ENCODE peak calls at places on chromosomes 13 and 19, in seven cellular contexts. E, D, W, Z, Q, K and M are unnamed samples.
A peak's percentile ranks its signal among the peaks of the same experiment; 100 is the strongest.

GRCh38 chr13:103615778-103616177 is 549.6 kb upstream of the SLC10A2 start:
- DNase-seq in Z (no peak), D (no peak), K (no peak), W (no peak), Q (no peak), E (no peak), M (no peak)

GRCh38 chr13:34065915-34066314 is 248.0 kb downstream of the RFC3 start:
- DNase-seq in Q (no peak), W (no peak), K (no peak), E (no peak), D (peak; percentile 19), Z (no peak), M (no peak)

GRCh38 chr19:55585658-55586339 is 5.2 kb upstream of the ZNF579 start:
- DNase-seq in K (peak; percentile 58), W (peak; percentile 55), E (peak; percentile 46), D (peak; percentile 93), Z (peak; percentile 60), Q (peak; percentile 74), M (peak; percentile 89)

GRCh38 chr19:48239582-48240141 is 16.1 kb downstream of the CARD8 start:
- DNase-seq in Q (no peak), Z (peak; percentile 14), W (peak; percentile 33), D (no peak), K (peak; percentile 11), E (no peak), M (no peak)

GRCh38 chr13:86446311-86446710 is 647.1 kb upstream of the SLITRK6 start:
- DNase-seq in W (peak; percentile 56), K (peak; percentile 57), E (no peak), Z (peak; percentile 58), Q (no peak), D (no peak), M (peak; percentile 38)

GRCh38 chr13:70795484-70795883 is 687.2 kb upstream of the KLHL1 start:
- DNase-seq in E (no peak), D (no peak), W (peak; percentile 17), Z (no peak), Q (no peak), K (no peak), M (no peak)

GRCh38 chr19:16111160-16111908 is at the start of gene RAB8A:
- DNase-seq in Z (peak; percentile 100), Q (peak; percentile 100), E (peak; percentile 97), K (peak; percentile 99), W (peak; percentile 99), D (peak; percentile 100), M (peak; percentile 97)

GRCh38 chr19:51468545-51468920 is 9.8 kb upstream of the CEACAM18 start:
- DNase-seq in Q (peak; percentile 1), E (no peak), W (no peak), Z (no peak), D (no peak), K (no peak), M (no peak)

GRCh38 chr13:43448605-43449004 is 338.2 kb downstream of the ENOX1 start:
- DNase-seq in K (no peak), Q (no peak), W (no peak), E (no peak), Z (no peak), D (no peak), M (no peak)

GRCh38 chr13:94050686-94051085 is 428.8 kb downstream of the DCT start:
- DNase-seq in D (no peak), K (no peak), Q (no peak), Z (no peak), E (no peak), W (no peak), M (no peak)

GRCh38 chr19:19595171-19595701 is 23.3 kb downstream of the PBX4 start:
- DNase-seq in W (peak; percentile 21), Z (peak; percentile 62), K (peak; percentile 17), E (no peak), D (no peak), Q (no peak), M (no peak)

GRCh38 chr13:67223024-67223423 is 7.1 kb downstream of the PCDH9 start:
- DNase-seq in K (peak; percentile 46), W (peak; percentile 62), Q (no peak), D (no peak), E (no peak), Z (peak; percentile 32), M (no peak)

GRCh38 chr13:81800433-81800832 is 1459.5 kb upstream of the SPRY2 start:
- DNase-seq in D (no peak), E (no peak), W (no peak), K (no peak), Q (no peak), Z (no peak), M (no peak)

GRCh38 chr13:28719656-28720055 is 886 bp upstream of the SLC46A3 start:
- DNase-seq in W (peak; percentile 82), Z (peak; percentile 76), Q (no peak), K (peak; percentile 37), E (no peak), D (no peak), M (no peak)

GRCh38 chr19:18507727-18508440 is 14.0 kb downstream of the ELL start:
- DNase-seq in K (peak; percentile 53), D (no peak), Q (no peak), E (no peak), W (no peak), Z (no peak), M (no peak)

GRCh38 chr19:45451181-45451849 is 16.5 kb upstream of the FOSB start:
- DNase-seq in Z (peak; percentile 89), D (peak; percentile 62), Q (peak; percentile 52), E (no peak), W (peak; percentile 54), K (peak; percentile 58), M (no peak)

GRCh38 chr19:35315883-35316282 is 13.1 kb upstream of the CD22 start:
- DNase-seq in Z (no peak), E (no peak), K (no peak), W (no peak), D (no peak), Q (no peak), M (no peak)

GRCh38 chr19:55232986-55233385 is 4.4 kb upstream of the TMEM86B start:
- DNase-seq in W (no peak), K (no peak), E (no peak), Q (no peak), Z (no peak), D (no peak), M (no peak)

GRCh38 chr13:112179995-112180394 is 113.0 kb downstream of the SOX1 start:
- DNase-seq in K (no peak), D (no peak), W (no peak), Q (no peak), Z (no peak), E (no peak), M (no peak)